ENCODE peak calls at places on chromosome 19, in nine cellular contexts. One of them, this sample, is unnamed. For H3K36me3, the result is how much of the 10 kb centered on the place peaks cover.

GRCh38 chr19:16581145-16581970 is 9.1 kb upstream of the SLC35E1 start:
- DNase-seq in CD8-positive, alpha-beta T cell: no peak
- DNase-seq in uterus: no peak
- DNase-seq in endothelial cell of umbilical vein: no peak
- DNase-seq in transverse colon: no peak
- DNase-seq in OCI-LY7: no peak
- DNase-seq in stomach: no peak
- DNase-seq in kidney: no peak
- DNase-seq in aorta: no peak
- DNase-seq in this sample: no peak

GRCh38 chr19:6699935-6700334 is 20.5 kb downstream of the C3 start:
- DNase-seq in kidney: no peak
- DNase-seq in OCI-LY7: no peak
- DNase-seq in uterus: no peak
- DNase-seq in stomach: no peak
- DNase-seq in endothelial cell of umbilical vein: no peak
- DNase-seq in CD8-positive, alpha-beta T cell: no peak
- DNase-seq in transverse colon: no peak
- DNase-seq in aorta: no peak
- DNase-seq in this sample: no peak

GRCh38 chr19:29694669-29695627 is 20.1 kb downstream of the C19orf12 start:
- DNase-seq in endothelial cell of umbilical vein: peak
- DNase-seq in OCI-LY7: peak
- DNase-seq in uterus: peak
- DNase-seq in CD8-positive, alpha-beta T cell: peak
- DNase-seq in stomach: peak
- DNase-seq in kidney: no peak
- DNase-seq in transverse colon: peak
- DNase-seq in aorta: peak
- DNase-seq in this sample: peak

GRCh38 chr19:2721570-2722540 is 683 bp upstream of the DIRAS1 start:
- DNase-seq in aorta: no peak
- DNase-seq in kidney: peak
- DNase-seq in transverse colon: no peak
- DNase-seq in stomach: no peak
- DNase-seq in uterus: no peak
- DNase-seq in endothelial cell of umbilical vein: no peak
- DNase-seq in CD8-positive, alpha-beta T cell: no peak
- DNase-seq in OCI-LY7: no peak
- DNase-seq in this sample: no peak

GRCh38 chr19:2554856-2555255 is 78.9 kb downstream of the GADD45B start:
- DNase-seq in uterus: no peak
- DNase-seq in kidney: peak
- DNase-seq in stomach: no peak
- DNase-seq in OCI-LY7: no peak
- DNase-seq in transverse colon: no peak
- DNase-seq in CD8-positive, alpha-beta T cell: no peak
- DNase-seq in endothelial cell of umbilical vein: peak
- DNase-seq in aorta: peak
- DNase-seq in this sample: no peak

GRCh38 chr19:43432866-43433673 is 18.4 kb downstream of the TEX101 start:
- DNase-seq in stomach: peak
- DNase-seq in endothelial cell of umbilical vein: peak
- DNase-seq in CD8-positive, alpha-beta T cell: peak
- DNase-seq in OCI-LY7: peak
- DNase-seq in kidney: peak
- DNase-seq in aorta: peak
- DNase-seq in uterus: peak
- DNase-seq in transverse colon: peak
- DNase-seq in this sample: peak

GRCh38 chr19:18507727-18508440 is 14.0 kb downstream of the ELL start:
- DNase-seq in aorta: no peak
- DNase-seq in stomach: no peak
- DNase-seq in transverse colon: no peak
- DNase-seq in uterus: no peak
- DNase-seq in CD8-positive, alpha-beta T cell: no peak
- DNase-seq in endothelial cell of umbilical vein: peak
- DNase-seq in OCI-LY7: no peak
- DNase-seq in kidney: no peak
- DNase-seq in this sample: peak

GRCh38 chr19:3984584-3984907 is 717 bp downstream of the EEF2 start:
- DNase-seq in aorta: peak
- DNase-seq in transverse colon: no peak
- DNase-seq in endothelial cell of umbilical vein: no peak
- DNase-seq in stomach: no peak
- DNase-seq in OCI-LY7: peak
- DNase-seq in uterus: no peak
- DNase-seq in CD8-positive, alpha-beta T cell: no peak
- DNase-seq in kidney: no peak
- DNase-seq in this sample: no peak

GRCh38 chr19:10979950-10980349 is 19.1 kb downstream of the SMARCA4 start:
- DNase-seq in OCI-LY7: peak
- DNase-seq in transverse colon: peak
- DNase-seq in uterus: no peak
- DNase-seq in kidney: no peak
- DNase-seq in endothelial cell of umbilical vein: no peak
- DNase-seq in aorta: no peak
- DNase-seq in stomach: no peak
- DNase-seq in CD8-positive, alpha-beta T cell: no peak
- DNase-seq in this sample: no peak

GRCh38 chr19:10514211-10515145 is 2.8 kb downstream of the S1PR5 start:
- DNase-seq in stomach: no peak
- DNase-seq in endothelial cell of umbilical vein: no peak
- DNase-seq in aorta: no peak
- DNase-seq in CD8-positive, alpha-beta T cell: no peak
- DNase-seq in uterus: no peak
- DNase-seq in OCI-LY7: no peak
- DNase-seq in transverse colon: no peak
- DNase-seq in kidney: no peak
- DNase-seq in this sample: no peak

GRCh38 chr19:45768644-45769053 is 403 bp downstream of the SIX5 start:
- DNase-seq in uterus: no peak
- DNase-seq in aorta: peak
- DNase-seq in kidney: peak
- DNase-seq in endothelial cell of umbilical vein: no peak
- DNase-seq in CD8-positive, alpha-beta T cell: peak
- DNase-seq in transverse colon: peak
- DNase-seq in stomach: peak
- DNase-seq in OCI-LY7: peak
- DNase-seq in this sample: no peak

GRCh38 chr19:7909471-7910067 is 5.1 kb upstream of the TGFBR3L start:
- DNase-seq in endothelial cell of umbilical vein: no peak
- DNase-seq in aorta: peak
- DNase-seq in kidney: peak
- DNase-seq in transverse colon: no peak
- DNase-seq in OCI-LY7: no peak
- DNase-seq in uterus: no peak
- DNase-seq in CD8-positive, alpha-beta T cell: no peak
- DNase-seq in stomach: no peak
- DNase-seq in this sample: no peak

GRCh38 chr19:56966225-56966696 is 125.7 kb upstream of the PEG3 start:
- DNase-seq in uterus: peak
- DNase-seq in CD8-positive, alpha-beta T cell: no peak
- DNase-seq in transverse colon: no peak
- DNase-seq in OCI-LY7: no peak
- DNase-seq in endothelial cell of umbilical vein: no peak
- DNase-seq in stomach: no peak
- DNase-seq in aorta: no peak
- DNase-seq in kidney: no peak
- DNase-seq in this sample: no peak

GRCh38 chr19:15251749-15252397 is 19.6 kb upstream of the EPHX3 start:
- DNase-seq in endothelial cell of umbilical vein: peak
- DNase-seq in kidney: peak
- DNase-seq in uterus: peak
- DNase-seq in CD8-positive, alpha-beta T cell: no peak
- DNase-seq in aorta: peak
- DNase-seq in OCI-LY7: no peak
- DNase-seq in transverse colon: peak
- DNase-seq in stomach: peak
- DNase-seq in this sample: peak

GRCh38 chr19:44725684-44726083 is 22.8 kb upstream of the BCL3 start:
- DNase-seq in CD8-positive, alpha-beta T cell: no peak
- DNase-seq in kidney: no peak
- DNase-seq in transverse colon: peak
- DNase-seq in aorta: no peak
- DNase-seq in endothelial cell of umbilical vein: no peak
- DNase-seq in OCI-LY7: no peak
- DNase-seq in uterus: no peak
- DNase-seq in stomach: no peak
- DNase-seq in this sample: peak
- H3K27ac ChIP-seq in CD8-positive, alpha-beta T cell: no peak
- H3K27ac ChIP-seq in kidney: peak
- H3K27ac ChIP-seq in transverse colon: peak
- H3K27ac ChIP-seq in aorta: no peak
- H3K27ac ChIP-seq in endothelial cell of umbilical vein: no peak
- H3K27ac ChIP-seq in OCI-LY7: no peak
- H3K27ac ChIP-seq in uterus: peak
- H3K27ac ChIP-seq in stomach: peak
- H3K27ac ChIP-seq in this sample: peak

GRCh38 chr19:5290336-5291262 is 50.0 kb downstream of the PTPRS start:
- DNase-seq in CD8-positive, alpha-beta T cell: no peak
- DNase-seq in aorta: no peak
- DNase-seq in kidney: no peak
- DNase-seq in uterus: no peak
- DNase-seq in endothelial cell of umbilical vein: no peak
- DNase-seq in transverse colon: no peak
- DNase-seq in OCI-LY7: no peak
- DNase-seq in stomach: no peak
- DNase-seq in this sample: no peak
- H3K4me3 ChIP-seq in CD8-positive, alpha-beta T cell: no peak
- H3K4me3 ChIP-seq in aorta: no peak
- H3K4me3 ChIP-seq in kidney: no peak
- H3K4me3 ChIP-seq in uterus: no peak
- H3K4me3 ChIP-seq in endothelial cell of umbilical vein: no peak
- H3K4me3 ChIP-seq in transverse colon: no peak
- H3K4me3 ChIP-seq in OCI-LY7: no peak
- H3K4me3 ChIP-seq in stomach: peak
- H3K4me3 ChIP-seq in this sample: no peak

GRCh38 chr19:38848299-38849146 is 1.3 kb downstream of the HNRNPL start:
- DNase-seq in uterus: no peak
- DNase-seq in kidney: peak
- DNase-seq in aorta: no peak
- DNase-seq in stomach: no peak
- DNase-seq in endothelial cell of umbilical vein: peak
- DNase-seq in CD8-positive, alpha-beta T cell: no peak
- DNase-seq in transverse colon: no peak
- DNase-seq in OCI-LY7: no peak
- DNase-seq in this sample: no peak

GRCh38 chr19:38845374-38846024 is 4.3 kb downstream of the HNRNPL start:
- DNase-seq in uterus: no peak
- DNase-seq in kidney: peak
- DNase-seq in endothelial cell of umbilical vein: no peak
- DNase-seq in OCI-LY7: no peak
- DNase-seq in transverse colon: no peak
- DNase-seq in CD8-positive, alpha-beta T cell: no peak
- DNase-seq in stomach: no peak
- DNase-seq in aorta: peak
- DNase-seq in this sample: no peak

GRCh38 chr19:38844093-38844686 is 5.6 kb downstream of the HNRNPL start:
- DNase-seq in uterus: no peak
- DNase-seq in transverse colon: no peak
- DNase-seq in CD8-positive, alpha-beta T cell: no peak
- DNase-seq in endothelial cell of umbilical vein: no peak
- DNase-seq in kidney: no peak
- DNase-seq in stomach: no peak
- DNase-seq in OCI-LY7: no peak
- DNase-seq in aorta: peak
- DNase-seq in this sample: no peak

GRCh38 chr19:38843175-38843758 is 6.5 kb downstream of the HNRNPL start:
- DNase-seq in CD8-positive, alpha-beta T cell: no peak
- DNase-seq in endothelial cell of umbilical vein: no peak
- DNase-seq in aorta: peak
- DNase-seq in transverse colon: no peak
- DNase-seq in kidney: no peak
- DNase-seq in uterus: no peak
- DNase-seq in stomach: no peak
- DNase-seq in OCI-LY7: no peak
- DNase-seq in this sample: no peak

DNA sequence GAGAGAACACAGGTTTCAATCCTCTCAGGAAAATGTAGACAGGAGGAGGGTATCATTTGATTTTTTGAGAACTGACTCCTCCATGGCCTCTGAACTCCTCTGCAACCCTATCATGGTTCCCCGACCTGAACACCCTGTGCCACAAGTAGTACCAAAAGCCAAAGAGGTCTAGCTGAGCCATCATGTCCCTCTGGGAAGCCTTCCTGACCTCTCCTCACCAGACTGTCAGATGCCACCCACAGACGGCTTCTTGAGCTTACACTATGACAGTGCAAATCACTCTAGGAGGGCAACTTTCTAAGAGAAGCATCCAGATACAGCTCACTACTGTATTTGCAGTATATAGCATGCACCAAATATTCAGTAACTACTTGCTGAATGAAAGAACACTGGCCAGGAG is 3.7 kb downstream of the HNRNPL start:
- DNase-seq in OCI-LY7: no peak
- DNase-seq in endothelial cell of umbilical vein: no peak
- DNase-seq in stomach: no peak
- DNase-seq in CD8-positive, alpha-beta T cell: no peak
- DNase-seq in kidney: peak
- DNase-seq in transverse colon: no peak
- DNase-seq in aorta: peak
- DNase-seq in uterus: no peak
- DNase-seq in this sample: no peak
- H3K36me3 ChIP-seq in OCI-LY7: half or more
- H3K36me3 ChIP-seq in endothelial cell of umbilical vein: under half
- H3K36me3 ChIP-seq in stomach: half or more
- H3K36me3 ChIP-seq in CD8-positive, alpha-beta T cell: half or more
- H3K36me3 ChIP-seq in kidney: half or more
- H3K36me3 ChIP-seq in transverse colon: under half
- H3K36me3 ChIP-seq in aorta: under half
- H3K36me3 ChIP-seq in uterus: under half
- H3K36me3 ChIP-seq in this sample: half or more

DNA sequence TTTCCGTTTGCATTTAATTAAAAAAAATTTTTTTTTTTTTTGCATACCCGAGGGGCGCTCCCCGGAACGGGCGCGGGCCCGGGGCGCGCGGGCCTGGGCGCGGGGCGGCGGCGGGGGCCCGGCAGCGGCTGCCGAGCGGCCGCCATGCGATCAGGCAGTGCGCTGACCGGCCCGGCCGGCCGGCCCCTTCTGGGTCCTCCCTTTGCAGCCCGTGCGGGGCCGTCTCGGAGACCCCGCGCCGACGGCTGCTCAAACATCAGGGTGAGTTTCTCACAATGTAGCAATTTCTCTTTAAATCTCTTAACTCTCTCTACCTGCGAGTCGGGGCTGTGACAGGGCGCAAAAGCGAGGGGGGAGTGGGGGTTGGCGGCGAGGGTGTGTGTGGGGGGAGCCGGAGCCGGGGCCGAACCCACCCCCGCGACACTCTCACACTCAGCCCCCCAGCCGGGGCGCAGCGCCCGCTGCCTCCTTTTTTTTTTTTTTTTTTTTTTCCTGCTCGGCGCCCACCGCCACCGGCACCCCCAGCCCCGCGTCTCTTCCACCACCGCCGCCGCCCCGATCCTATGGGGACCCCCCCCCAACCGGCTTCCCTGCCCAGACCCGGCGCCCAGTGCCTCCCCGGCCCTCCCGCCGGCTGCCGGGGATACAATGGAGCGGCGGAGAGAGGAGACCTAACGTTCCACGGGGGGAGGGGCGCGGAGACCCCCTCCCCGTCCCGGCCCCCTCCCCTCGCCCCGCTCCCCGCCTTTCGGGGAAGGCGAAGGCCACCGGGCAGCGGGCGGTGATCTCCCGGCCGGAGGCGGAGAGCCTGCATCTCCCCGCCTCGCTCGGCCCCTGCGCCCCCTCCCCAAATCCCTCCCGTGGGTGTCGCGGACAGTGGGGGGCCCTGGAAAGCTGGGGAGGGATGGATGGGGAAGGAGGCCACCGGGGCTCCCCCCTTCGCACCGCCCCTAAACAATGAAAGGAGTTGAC is at the start of gene BICRA:
- DNase-seq in CD8-positive, alpha-beta T cell: peak
- DNase-seq in stomach: peak
- DNase-seq in aorta: peak
- DNase-seq in transverse colon: peak
- DNase-seq in OCI-LY7: peak
- DNase-seq in kidney: peak
- DNase-seq in endothelial cell of umbilical vein: peak
- DNase-seq in uterus: peak
- DNase-seq in this sample: peak
- H3K27ac ChIP-seq in CD8-positive, alpha-beta T cell: peak
- H3K27ac ChIP-seq in stomach: peak
- H3K27ac ChIP-seq in aorta: peak
- H3K27ac ChIP-seq in transverse colon: peak
- H3K27ac ChIP-seq in OCI-LY7: peak
- H3K27ac ChIP-seq in kidney: peak
- H3K27ac ChIP-seq in endothelial cell of umbilical vein: peak
- H3K27ac ChIP-seq in uterus: peak
- H3K27ac ChIP-seq in this sample: peak